ENCODE peak calls at places on chromosomes 12 and 14, in eight cellular contexts. One of them, this sample, is unnamed.

GRCh38 chr12:100574262-100575074 is 984 bp downstream of the GAS2L3 start:
- DNase-seq in nephron progenitor cell: peak; percentile 21
- DNase-seq in pancreas: no peak
- DNase-seq in colonic mucosa: peak; percentile 45
- DNase-seq in tibial artery: no peak
- DNase-seq in progenitor cell of endocrine pancreas: no peak
- DNase-seq in type B pancreatic cell: no peak
- DNase-seq in brain microvascular endothelial cell: no peak
- DNase-seq in this sample: no peak

GRCh38 chr14:34359423-34360120 is 102.5 kb downstream of the SPTSSA start:
- DNase-seq in progenitor cell of endocrine pancreas: no peak
- DNase-seq in nephron progenitor cell: no peak
- DNase-seq in type B pancreatic cell: no peak
- DNase-seq in brain microvascular endothelial cell: no peak
- DNase-seq in tibial artery: no peak
- DNase-seq in pancreas: no peak
- DNase-seq in colonic mucosa: peak; percentile 41
- DNase-seq in this sample: no peak

GRCh38 chr12:10501031-10501430 is 4.7 kb upstream of the EIF2S3B start:
- DNase-seq in type B pancreatic cell: no peak
- DNase-seq in colonic mucosa: no peak
- DNase-seq in progenitor cell of endocrine pancreas: no peak
- DNase-seq in tibial artery: no peak
- DNase-seq in nephron progenitor cell: no peak
- DNase-seq in brain microvascular endothelial cell: no peak
- DNase-seq in pancreas: no peak
- DNase-seq in this sample: peak; percentile 39

GRCh38 chr14:70330596-70330995 is 28.9 kb downstream of the COX16 start:
- DNase-seq in pancreas: no peak
- DNase-seq in progenitor cell of endocrine pancreas: no peak
- DNase-seq in colonic mucosa: no peak
- DNase-seq in nephron progenitor cell: no peak
- DNase-seq in brain microvascular endothelial cell: no peak
- DNase-seq in tibial artery: no peak
- DNase-seq in type B pancreatic cell: no peak
- DNase-seq in this sample: no peak

GRCh38 chr12:13135336-13136178 is 32.1 kb upstream of the GSG1 start:
- DNase-seq in brain microvascular endothelial cell: peak; percentile 89
- DNase-seq in nephron progenitor cell: no peak
- DNase-seq in tibial artery: peak; percentile 88
- DNase-seq in progenitor cell of endocrine pancreas: no peak
- DNase-seq in type B pancreatic cell: no peak
- DNase-seq in pancreas: peak; percentile 69
- DNase-seq in colonic mucosa: no peak
- DNase-seq in this sample: peak; percentile 90

GRCh38 chr14:99574099-99574880 is 29.7 kb downstream of the CCDC85C start:
- DNase-seq in colonic mucosa: peak; percentile 81
- DNase-seq in nephron progenitor cell: peak; percentile 55
- DNase-seq in type B pancreatic cell: no peak
- DNase-seq in progenitor cell of endocrine pancreas: no peak
- DNase-seq in brain microvascular endothelial cell: peak; percentile 55
- DNase-seq in pancreas: peak; percentile 83
- DNase-seq in tibial artery: no peak
- DNase-seq in this sample: peak; percentile 56

GRCh38 chr14:32417956-32418552 is 89.0 kb downstream of the AKAP6 start:
- DNase-seq in colonic mucosa: peak; percentile 49
- DNase-seq in nephron progenitor cell: no peak
- DNase-seq in pancreas: peak; percentile 20
- DNase-seq in type B pancreatic cell: no peak
- DNase-seq in progenitor cell of endocrine pancreas: no peak
- DNase-seq in brain microvascular endothelial cell: peak; percentile 69
- DNase-seq in tibial artery: no peak
- DNase-seq in this sample: peak; percentile 57

GRCh38 chr14:30849354-30849753 is 25.0 kb upstream of the COCH start:
- DNase-seq in colonic mucosa: no peak
- DNase-seq in type B pancreatic cell: no peak
- DNase-seq in tibial artery: no peak
- DNase-seq in progenitor cell of endocrine pancreas: no peak
- DNase-seq in brain microvascular endothelial cell: no peak
- DNase-seq in nephron progenitor cell: no peak
- DNase-seq in pancreas: no peak
- DNase-seq in this sample: no peak

GRCh38 chr14:94889520-94890312 is 119.8 kb upstream of the GSC start:
- DNase-seq in brain microvascular endothelial cell: no peak
- DNase-seq in pancreas: no peak
- DNase-seq in nephron progenitor cell: no peak
- DNase-seq in progenitor cell of endocrine pancreas: no peak
- DNase-seq in tibial artery: no peak
- DNase-seq in type B pancreatic cell: no peak
- DNase-seq in colonic mucosa: no peak
- DNase-seq in this sample: no peak

GRCh38 chr12:53500119-53500775 is 836 bp upstream of the TARBP2 start:
- DNase-seq in brain microvascular endothelial cell: peak; percentile 29
- DNase-seq in progenitor cell of endocrine pancreas: no peak
- DNase-seq in colonic mucosa: peak; percentile 62
- DNase-seq in tibial artery: peak; percentile 92
- DNase-seq in pancreas: no peak
- DNase-seq in type B pancreatic cell: no peak
- DNase-seq in nephron progenitor cell: no peak
- DNase-seq in this sample: peak; percentile 41

GRCh38 chr12:2285462-2285861 is 232.7 kb downstream of the CACNA1C start:
- DNase-seq in nephron progenitor cell: no peak
- DNase-seq in tibial artery: peak; percentile 47
- DNase-seq in colonic mucosa: no peak
- DNase-seq in progenitor cell of endocrine pancreas: no peak
- DNase-seq in brain microvascular endothelial cell: no peak
- DNase-seq in pancreas: no peak
- DNase-seq in type B pancreatic cell: no peak
- DNase-seq in this sample: no peak

GRCh38 chr12:6942331-6942665 is 1.3 kb upstream of the RNU7-1 start:
- DNase-seq in nephron progenitor cell: no peak
- DNase-seq in progenitor cell of endocrine pancreas: no peak
- DNase-seq in tibial artery: no peak
- DNase-seq in type B pancreatic cell: no peak
- DNase-seq in brain microvascular endothelial cell: no peak
- DNase-seq in pancreas: peak; percentile 55
- DNase-seq in colonic mucosa: no peak
- DNase-seq in this sample: peak; percentile 29

GRCh38 chr12:98418357-98419075 is 96.9 kb upstream of the TMPO start:
- DNase-seq in pancreas: peak; percentile 56
- DNase-seq in brain microvascular endothelial cell: peak; percentile 95
- DNase-seq in tibial artery: peak; percentile 96
- DNase-seq in colonic mucosa: peak; percentile 93
- DNase-seq in nephron progenitor cell: peak; percentile 32
- DNase-seq in type B pancreatic cell: no peak
- DNase-seq in progenitor cell of endocrine pancreas: no peak
- DNase-seq in this sample: peak; percentile 97

GRCh38 chr14:34297786-34298520 is 164.1 kb downstream of the SPTSSA start:
- DNase-seq in nephron progenitor cell: no peak
- DNase-seq in colonic mucosa: no peak
- DNase-seq in pancreas: no peak
- DNase-seq in tibial artery: no peak
- DNase-seq in type B pancreatic cell: no peak
- DNase-seq in brain microvascular endothelial cell: no peak
- DNase-seq in progenitor cell of endocrine pancreas: no peak
- DNase-seq in this sample: no peak

GRCh38 chr12:122318607-122319311 is 52.5 kb upstream of the VPS33A start:
- DNase-seq in nephron progenitor cell: no peak
- DNase-seq in progenitor cell of endocrine pancreas: no peak
- DNase-seq in tibial artery: no peak
- DNase-seq in colonic mucosa: no peak
- DNase-seq in brain microvascular endothelial cell: peak; percentile 68
- DNase-seq in pancreas: no peak
- DNase-seq in type B pancreatic cell: no peak
- DNase-seq in this sample: peak; percentile 85

GRCh38 chr14:68814376-68815287 is 21.8 kb upstream of the ZFP36L1 start:
- DNase-seq in pancreas: peak; percentile 42
- DNase-seq in progenitor cell of endocrine pancreas: no peak
- DNase-seq in nephron progenitor cell: peak; percentile 65
- DNase-seq in type B pancreatic cell: peak; percentile 76
- DNase-seq in tibial artery: no peak
- DNase-seq in colonic mucosa: no peak
- DNase-seq in brain microvascular endothelial cell: no peak
- DNase-seq in this sample: peak; percentile 72

GRCh38 chr14:100536141-100536540 is 51.1 kb downstream of the BEGAIN start:
- DNase-seq in nephron progenitor cell: peak; percentile 3
- DNase-seq in progenitor cell of endocrine pancreas: no peak
- DNase-seq in pancreas: peak; percentile 26
- DNase-seq in colonic mucosa: peak; percentile 7
- DNase-seq in tibial artery: no peak
- DNase-seq in brain microvascular endothelial cell: no peak
- DNase-seq in type B pancreatic cell: peak; percentile 64
- DNase-seq in this sample: no peak

GRCh38 chr14:100605706-100606686 is 18.8 kb upstream of the BEGAIN start:
- DNase-seq in tibial artery: peak; percentile 34
- DNase-seq in colonic mucosa: no peak
- DNase-seq in pancreas: no peak
- DNase-seq in progenitor cell of endocrine pancreas: no peak
- DNase-seq in nephron progenitor cell: no peak
- DNase-seq in type B pancreatic cell: no peak
- DNase-seq in brain microvascular endothelial cell: no peak
- DNase-seq in this sample: no peak

GRCh38 chr14:101823081-101823480 is 61.6 kb downstream of the PPP2R5C start:
- DNase-seq in progenitor cell of endocrine pancreas: no peak
- DNase-seq in pancreas: no peak
- DNase-seq in type B pancreatic cell: no peak
- DNase-seq in tibial artery: no peak
- DNase-seq in colonic mucosa: no peak
- DNase-seq in brain microvascular endothelial cell: no peak
- DNase-seq in nephron progenitor cell: no peak
- DNase-seq in this sample: no peak

GRCh38 chr12:44507471-44507870 is 368.6 kb downstream of the NELL2 start:
- DNase-seq in brain microvascular endothelial cell: no peak
- DNase-seq in pancreas: no peak
- DNase-seq in type B pancreatic cell: no peak
- DNase-seq in colonic mucosa: no peak
- DNase-seq in nephron progenitor cell: no peak
- DNase-seq in tibial artery: no peak
- DNase-seq in progenitor cell of endocrine pancreas: no peak
- DNase-seq in this sample: no peak

GRCh38 chr12:30286345-30286926 is 409.2 kb downstream of the IPO8 start:
- DNase-seq in nephron progenitor cell: no peak
- DNase-seq in pancreas: no peak
- DNase-seq in brain microvascular endothelial cell: peak; percentile 60
- DNase-seq in type B pancreatic cell: no peak
- DNase-seq in progenitor cell of endocrine pancreas: no peak
- DNase-seq in colonic mucosa: no peak
- DNase-seq in tibial artery: no peak
- DNase-seq in this sample: peak; percentile 58
- TF ChIP-seq CTCF in nephron progenitor cell: peak; percentile 70
- TF ChIP-seq CTCF in pancreas: no peak
- TF ChIP-seq CTCF in brain microvascular endothelial cell: peak; percentile 53
- TF ChIP-seq CTCF in type B pancreatic cell: peak; percentile 78
- TF ChIP-seq CTCF in progenitor cell of endocrine pancreas: peak; percentile 86
- TF ChIP-seq CTCF in colonic mucosa: no peak
- TF ChIP-seq CTCF in tibial artery: peak; percentile 53
- TF ChIP-seq CTCF in this sample: peak; percentile 69

GRCh38 chr12:70928066-70928465 is 7.5 kb upstream of the PTPRR start:
- DNase-seq in tibial artery: no peak
- DNase-seq in nephron progenitor cell: no peak
- DNase-seq in pancreas: no peak
- DNase-seq in progenitor cell of endocrine pancreas: no peak
- DNase-seq in brain microvascular endothelial cell: no peak
- DNase-seq in type B pancreatic cell: no peak
- DNase-seq in colonic mucosa: no peak
- DNase-seq in this sample: no peak
- TF ChIP-seq CTCF in tibial artery: no peak
- TF ChIP-seq CTCF in nephron progenitor cell: no peak
- TF ChIP-seq CTCF in pancreas: no peak
- TF ChIP-seq CTCF in progenitor cell of endocrine pancreas: no peak
- TF ChIP-seq CTCF in brain microvascular endothelial cell: no peak
- TF ChIP-seq CTCF in type B pancreatic cell: no peak
- TF ChIP-seq CTCF in colonic mucosa: no peak
- TF ChIP-seq CTCF in this sample: no peak

DNA sequence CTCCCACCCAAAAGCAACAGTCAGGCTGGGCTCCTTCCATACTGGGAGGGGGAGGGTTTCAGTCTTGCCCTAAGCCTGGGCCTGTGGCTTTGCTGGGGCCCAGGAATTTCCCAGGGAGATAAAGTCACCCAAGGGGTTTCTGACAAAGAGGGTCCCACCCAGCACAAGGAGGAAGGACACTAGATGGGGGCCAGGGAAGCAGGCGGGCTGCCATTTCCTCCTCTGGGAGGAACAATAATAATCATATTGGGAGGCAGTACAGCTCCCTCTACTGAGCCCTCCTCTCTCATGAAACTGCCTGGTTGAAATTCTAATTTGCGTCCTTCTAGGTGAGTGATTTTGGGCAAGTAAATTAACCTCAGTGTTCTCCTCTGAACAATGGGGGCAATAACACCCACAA is 7.9 kb downstream of the SLC8B1 start:
- DNase-seq in tibial artery: no peak
- DNase-seq in nephron progenitor cell: no peak
- DNase-seq in type B pancreatic cell: no peak
- DNase-seq in pancreas: no peak
- DNase-seq in brain microvascular endothelial cell: no peak
- DNase-seq in colonic mucosa: no peak
- DNase-seq in progenitor cell of endocrine pancreas: no peak
- DNase-seq in this sample: no peak
- TF ChIP-seq CTCF in tibial artery: no peak
- TF ChIP-seq CTCF in nephron progenitor cell: no peak
- TF ChIP-seq CTCF in type B pancreatic cell: no peak
- TF ChIP-seq CTCF in pancreas: no peak
- TF ChIP-seq CTCF in brain microvascular endothelial cell: peak; percentile 27
- TF ChIP-seq CTCF in colonic mucosa: no peak
- TF ChIP-seq CTCF in progenitor cell of endocrine pancreas: no peak
- TF ChIP-seq CTCF in this sample: peak; percentile 9

GRCh38 chr12:14514154-14514842 is 53.4 kb downstream of the PLBD1 start:
- DNase-seq in pancreas: peak; percentile 46
- DNase-seq in nephron progenitor cell: no peak
- DNase-seq in progenitor cell of endocrine pancreas: peak; percentile 37
- DNase-seq in brain microvascular endothelial cell: peak; percentile 26
- DNase-seq in tibial artery: no peak
- DNase-seq in colonic mucosa: peak; percentile 77
- DNase-seq in type B pancreatic cell: no peak
- DNase-seq in this sample: peak; percentile 35
- TF ChIP-seq CTCF in pancreas: peak; percentile 46
- TF ChIP-seq CTCF in nephron progenitor cell: no peak
- TF ChIP-seq CTCF in progenitor cell of endocrine pancreas: peak; percentile 82
- TF ChIP-seq CTCF in brain microvascular endothelial cell: peak; percentile 50
- TF ChIP-seq CTCF in tibial artery: no peak
- TF ChIP-seq CTCF in colonic mucosa: peak; percentile 55
- TF ChIP-seq CTCF in type B pancreatic cell: peak; percentile 59
- TF ChIP-seq CTCF in this sample: peak; percentile 49

GRCh38 chr12:115183752-115184151 is 499.8 kb upstream of the TBX3 start:
- DNase-seq in nephron progenitor cell: no peak
- DNase-seq in progenitor cell of endocrine pancreas: no peak
- DNase-seq in colonic mucosa: no peak
- DNase-seq in type B pancreatic cell: no peak
- DNase-seq in tibial artery: no peak
- DNase-seq in pancreas: no peak
- DNase-seq in brain microvascular endothelial cell: no peak
- DNase-seq in this sample: no peak
- TF ChIP-seq CTCF in nephron progenitor cell: no peak
- TF ChIP-seq CTCF in progenitor cell of endocrine pancreas: no peak
- TF ChIP-seq CTCF in colonic mucosa: no peak
- TF ChIP-seq CTCF in type B pancreatic cell: no peak
- TF ChIP-seq CTCF in tibial artery: no peak
- TF ChIP-seq CTCF in pancreas: no peak
- TF ChIP-seq CTCF in brain microvascular endothelial cell: no peak
- TF ChIP-seq CTCF in this sample: no peak

GRCh38 chr12:64900540-64900939 is 76.1 kb downstream of the TBC1D30 start:
- DNase-seq in colonic mucosa: no peak
- DNase-seq in type B pancreatic cell: no peak
- DNase-seq in progenitor cell of endocrine pancreas: no peak
- DNase-seq in tibial artery: no peak
- DNase-seq in pancreas: no peak
- DNase-seq in nephron progenitor cell: no peak
- DNase-seq in brain microvascular endothelial cell: peak; percentile 29
- DNase-seq in this sample: peak; percentile 4
- TF ChIP-seq CTCF in colonic mucosa: no peak
- TF ChIP-seq CTCF in type B pancreatic cell: no peak
- TF ChIP-seq CTCF in progenitor cell of endocrine pancreas: no peak
- TF ChIP-seq CTCF in tibial artery: no peak
- TF ChIP-seq CTCF in pancreas: no peak
- TF ChIP-seq CTCF in nephron progenitor cell: no peak
- TF ChIP-seq CTCF in brain microvascular endothelial cell: no peak
- TF ChIP-seq CTCF in this sample: no peak

This sample was measured in astrocyte of the spinal cord.